ENCODE peak calls at places on chromosomes 4 and X, in seven cellular contexts. One of them, this sample, is unnamed.

GRCh38 chrX:22889824-22890223 is 109.9 kb upstream of the DDX53 start:
- DNase-seq in heart left ventricle: no peak
- DNase-seq in lower lobe of right lung: no peak
- DNase-seq in cardiac fibroblast: no peak
- DNase-seq in natural killer cell: no peak
- DNase-seq in H1: no peak
- DNase-seq in choroid plexus epithelial cell: no peak
- DNase-seq in this sample: no peak

GRCh38 chr4:95190751-95191436 is 357.9 kb downstream of the UNC5C start:
- DNase-seq in cardiac fibroblast: no peak
- DNase-seq in heart left ventricle: no peak
- DNase-seq in lower lobe of right lung: no peak
- DNase-seq in H1: no peak
- DNase-seq in natural killer cell: no peak
- DNase-seq in choroid plexus epithelial cell: peak
- DNase-seq in this sample: no peak

GRCh38 chr4:6333301-6334202 is 63.9 kb downstream of the WFS1 start:
- DNase-seq in cardiac fibroblast: peak
- DNase-seq in H1: peak
- DNase-seq in choroid plexus epithelial cell: peak
- DNase-seq in natural killer cell: no peak
- DNase-seq in lower lobe of right lung: no peak
- DNase-seq in heart left ventricle: no peak
- DNase-seq in this sample: no peak

GRCh38 chrX:108070891-108071290 is 20.5 kb downstream of the PSMD10 start:
- DNase-seq in cardiac fibroblast: peak
- DNase-seq in H1: no peak
- DNase-seq in choroid plexus epithelial cell: peak
- DNase-seq in heart left ventricle: no peak
- DNase-seq in natural killer cell: no peak
- DNase-seq in lower lobe of right lung: no peak
- DNase-seq in this sample: no peak

GRCh38 chr4:85823295-85823694 is 348.3 kb downstream of the ARHGAP24 start:
- DNase-seq in cardiac fibroblast: no peak
- DNase-seq in choroid plexus epithelial cell: peak
- DNase-seq in lower lobe of right lung: no peak
- DNase-seq in natural killer cell: no peak
- DNase-seq in H1: no peak
- DNase-seq in heart left ventricle: peak
- DNase-seq in this sample: no peak

GRCh38 chrX:107674480-107675364 is 46.4 kb downstream of the PRPS1 start:
- DNase-seq in heart left ventricle: peak
- DNase-seq in H1: no peak
- DNase-seq in cardiac fibroblast: peak
- DNase-seq in lower lobe of right lung: peak
- DNase-seq in natural killer cell: peak
- DNase-seq in choroid plexus epithelial cell: peak
- DNase-seq in this sample: no peak

GRCh38 chrX:119917877-119918276 is 22.2 kb downstream of the AKAP14 start:
- DNase-seq in cardiac fibroblast: no peak
- DNase-seq in lower lobe of right lung: no peak
- DNase-seq in H1: no peak
- DNase-seq in heart left ventricle: no peak
- DNase-seq in natural killer cell: no peak
- DNase-seq in choroid plexus epithelial cell: no peak
- DNase-seq in this sample: peak

GRCh38 chrX:4547218-4547836 is 833.9 kb upstream of the PRKX start:
- DNase-seq in lower lobe of right lung: peak
- DNase-seq in H1: peak
- DNase-seq in cardiac fibroblast: peak
- DNase-seq in heart left ventricle: no peak
- DNase-seq in choroid plexus epithelial cell: peak
- DNase-seq in natural killer cell: no peak
- DNase-seq in this sample: no peak

GRCh38 chr4:4317496-4318232 is 27.6 kb downstream of the ZBTB49 start:
- DNase-seq in heart left ventricle: no peak
- DNase-seq in H1: no peak
- DNase-seq in cardiac fibroblast: no peak
- DNase-seq in lower lobe of right lung: no peak
- DNase-seq in choroid plexus epithelial cell: no peak
- DNase-seq in natural killer cell: no peak
- DNase-seq in this sample: no peak

GRCh38 chrX:154313147-154313546 is 17.6 kb downstream of the TKTL1 start:
- DNase-seq in lower lobe of right lung: no peak
- DNase-seq in H1: no peak
- DNase-seq in natural killer cell: no peak
- DNase-seq in heart left ventricle: peak
- DNase-seq in choroid plexus epithelial cell: no peak
- DNase-seq in cardiac fibroblast: no peak
- DNase-seq in this sample: no peak

GRCh38 chrX:27796640-27797257 is 11.0 kb upstream of the MAGEB10 start:
- DNase-seq in lower lobe of right lung: no peak
- DNase-seq in natural killer cell: no peak
- DNase-seq in choroid plexus epithelial cell: no peak
- DNase-seq in cardiac fibroblast: no peak
- DNase-seq in H1: no peak
- DNase-seq in heart left ventricle: no peak
- DNase-seq in this sample: no peak

GRCh38 chr4:79865253-79865652 is 207.8 kb downstream of the ANTXR2 start:
- DNase-seq in heart left ventricle: no peak
- DNase-seq in cardiac fibroblast: peak
- DNase-seq in H1: no peak
- DNase-seq in lower lobe of right lung: no peak
- DNase-seq in natural killer cell: no peak
- DNase-seq in choroid plexus epithelial cell: peak
- DNase-seq in this sample: no peak

GRCh38 chr4:158769175-158769831 is 477 bp downstream of the FNIP2 start:
- DNase-seq in lower lobe of right lung: peak
- DNase-seq in choroid plexus epithelial cell: peak
- DNase-seq in cardiac fibroblast: no peak
- DNase-seq in heart left ventricle: peak
- DNase-seq in H1: peak
- DNase-seq in natural killer cell: peak
- DNase-seq in this sample: peak
- TF ChIP-seq CTCF in lower lobe of right lung: no peak
- TF ChIP-seq CTCF in choroid plexus epithelial cell: no peak
- TF ChIP-seq CTCF in cardiac fibroblast: no peak
- TF ChIP-seq CTCF in heart left ventricle: no peak
- TF ChIP-seq CTCF in H1: no peak
- TF ChIP-seq CTCF in natural killer cell: no peak
- TF ChIP-seq CTCF in this sample: no peak

DNA sequence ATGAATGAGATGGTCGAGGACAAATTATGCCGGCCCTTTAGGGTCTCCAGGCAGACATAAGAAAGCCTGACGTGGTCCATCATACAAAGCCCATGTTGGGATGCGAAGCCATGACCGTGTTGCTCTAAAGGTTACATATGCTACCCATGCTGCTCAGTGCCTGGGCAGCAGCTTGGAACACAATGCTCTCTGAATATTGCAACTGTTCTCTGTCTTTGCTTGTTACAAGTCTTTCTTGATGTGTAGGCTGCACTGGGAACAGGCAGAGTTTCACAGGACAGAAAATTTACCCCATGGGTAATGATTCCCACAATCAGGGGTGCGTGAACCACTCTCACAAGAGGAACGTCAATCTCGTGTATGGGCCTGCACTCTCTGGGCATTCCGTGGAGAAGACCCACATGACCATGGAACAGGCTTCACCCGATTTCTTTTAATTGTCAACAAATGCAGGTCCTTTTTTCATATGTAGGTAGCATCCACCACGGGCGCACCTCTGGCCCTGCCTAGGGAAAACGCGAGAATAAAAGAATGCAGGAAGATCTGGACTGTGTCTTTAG is 66.3 kb downstream of the NBDY start:
- DNase-seq in choroid plexus epithelial cell: no peak
- DNase-seq in heart left ventricle: no peak
- DNase-seq in H1: peak
- DNase-seq in cardiac fibroblast: no peak
- DNase-seq in natural killer cell: no peak
- DNase-seq in lower lobe of right lung: no peak
- DNase-seq in this sample: no peak
- TF ChIP-seq CTCF in choroid plexus epithelial cell: no peak
- TF ChIP-seq CTCF in heart left ventricle: no peak
- TF ChIP-seq CTCF in H1: no peak
- TF ChIP-seq CTCF in cardiac fibroblast: no peak
- TF ChIP-seq CTCF in natural killer cell: no peak
- TF ChIP-seq CTCF in lower lobe of right lung: no peak
- TF ChIP-seq CTCF in this sample: no peak

GRCh38 chrX:68665502-68665901 is 18.0 kb downstream of the STARD8 start:
- DNase-seq in H1: no peak
- DNase-seq in heart left ventricle: peak
- DNase-seq in natural killer cell: no peak
- DNase-seq in lower lobe of right lung: no peak
- DNase-seq in choroid plexus epithelial cell: no peak
- DNase-seq in cardiac fibroblast: peak
- DNase-seq in this sample: no peak
- TF ChIP-seq CTCF in H1: peak
- TF ChIP-seq CTCF in heart left ventricle: no peak
- TF ChIP-seq CTCF in natural killer cell: no peak
- TF ChIP-seq CTCF in lower lobe of right lung: peak
- TF ChIP-seq CTCF in choroid plexus epithelial cell: peak
- TF ChIP-seq CTCF in cardiac fibroblast: no peak
- TF ChIP-seq CTCF in this sample: no peak

GRCh38 chr4:152935661-152936445 is at the start of gene FHDC1:
- DNase-seq in heart left ventricle: no peak
- DNase-seq in choroid plexus epithelial cell: no peak
- DNase-seq in cardiac fibroblast: no peak
- DNase-seq in natural killer cell: no peak
- DNase-seq in H1: peak
- DNase-seq in lower lobe of right lung: peak
- DNase-seq in this sample: no peak
- TF ChIP-seq CTCF in heart left ventricle: no peak
- TF ChIP-seq CTCF in choroid plexus epithelial cell: no peak
- TF ChIP-seq CTCF in cardiac fibroblast: no peak
- TF ChIP-seq CTCF in natural killer cell: no peak
- TF ChIP-seq CTCF in H1: no peak
- TF ChIP-seq CTCF in lower lobe of right lung: no peak
- TF ChIP-seq CTCF in this sample: peak

GRCh38 chr4:112516076-112516385 is at the start of gene NEUROG2:
- DNase-seq in heart left ventricle: no peak
- DNase-seq in choroid plexus epithelial cell: no peak
- DNase-seq in cardiac fibroblast: no peak
- DNase-seq in H1: no peak
- DNase-seq in natural killer cell: no peak
- DNase-seq in lower lobe of right lung: no peak
- DNase-seq in this sample: no peak

GRCh38 chr4:112518675-112519074 is 2.7 kb upstream of the NEUROG2 start:
- DNase-seq in heart left ventricle: no peak
- DNase-seq in H1: no peak
- DNase-seq in lower lobe of right lung: no peak
- DNase-seq in choroid plexus epithelial cell: no peak
- DNase-seq in cardiac fibroblast: no peak
- DNase-seq in natural killer cell: no peak
- DNase-seq in this sample: no peak

GRCh38 chr4:112516401-112517066 is 554 bp upstream of the NEUROG2 start:
- DNase-seq in choroid plexus epithelial cell: no peak
- DNase-seq in H1: peak
- DNase-seq in cardiac fibroblast: no peak
- DNase-seq in heart left ventricle: no peak
- DNase-seq in natural killer cell: no peak
- DNase-seq in lower lobe of right lung: no peak
- DNase-seq in this sample: no peak

GRCh38 chr4:112517911-112518310 is 1.9 kb upstream of the NEUROG2 start:
- DNase-seq in choroid plexus epithelial cell: no peak
- DNase-seq in cardiac fibroblast: no peak
- DNase-seq in natural killer cell: no peak
- DNase-seq in H1: no peak
- DNase-seq in lower lobe of right lung: no peak
- DNase-seq in heart left ventricle: no peak
- DNase-seq in this sample: no peak

GRCh38 chr4:112517067-112517588 is 1.1 kb upstream of the NEUROG2 start:
- DNase-seq in natural killer cell: no peak
- DNase-seq in heart left ventricle: no peak
- DNase-seq in lower lobe of right lung: no peak
- DNase-seq in choroid plexus epithelial cell: no peak
- DNase-seq in cardiac fibroblast: no peak
- DNase-seq in H1: peak
- DNase-seq in this sample: no peak
- TF ChIP-seq CTCF in natural killer cell: no peak
- TF ChIP-seq CTCF in heart left ventricle: no peak
- TF ChIP-seq CTCF in lower lobe of right lung: no peak
- TF ChIP-seq CTCF in choroid plexus epithelial cell: no peak
- TF ChIP-seq CTCF in cardiac fibroblast: no peak
- TF ChIP-seq CTCF in H1: no peak
- TF ChIP-seq CTCF in this sample: no peak